ENCODE peak calls at places on chromosome 6, in seven cellular contexts. P is B cell, K is neural crest cell, H is type B pancreatic cell, E is neural progenitor cell, D is fibroblast of pulmonary artery, U is glutamatergic neuron. Y is an unnamed sample.

GRCh38 chr6:17932362-17932852 is 55.0 kb downstream of the KIF13A start:
- DNase-seq in P (no peak), K (no peak), H (no peak), E (no peak), D (peak; percentile 90), U (no peak), Y (no peak)

GRCh38 chr6:169489642-169490408 is 212.0 kb downstream of the WDR27 start:
- DNase-seq in P (no peak), K (no peak), H (no peak), E (peak; percentile 22), D (no peak), U (no peak), Y (no peak)

GRCh38 chr6:42404494-42404893 is 47.2 kb downstream of the TRERF1 start:
- DNase-seq in P (no peak), K (no peak), H (no peak), E (peak; percentile 40), D (peak; percentile 60), U (no peak), Y (no peak)

GRCh38 chr6:154404791-154405400 is 48.3 kb upstream of the IPCEF1 start:
- DNase-seq in P (no peak), K (no peak), H (no peak), E (no peak), D (peak; percentile 36), U (no peak), Y (no peak)

GRCh38 chr6:84588697-84589080 is 175.7 kb downstream of the TBX18 start:
- DNase-seq in P (no peak), K (no peak), H (no peak), E (no peak), D (no peak), U (no peak), Y (no peak)

GRCh38 chr6:16316741-16317251 is 78.4 kb downstream of the GMPR start:
- DNase-seq in P (no peak), K (no peak), H (no peak), E (peak; percentile 69), D (peak; percentile 48), U (peak; percentile 44), Y (peak; percentile 53)

GRCh38 chr6:123091091-123091895 is 95.3 kb downstream of the CLVS2 start:
- DNase-seq in P (no peak), K (no peak), H (no peak), E (no peak), D (peak; percentile 76), U (no peak), Y (no peak)

GRCh38 chr6:73180076-73180717 is 45.1 kb downstream of the KHDC1L start:
- DNase-seq in P (no peak), K (no peak), H (no peak), E (no peak), D (no peak), U (no peak), Y (no peak)

DNA sequence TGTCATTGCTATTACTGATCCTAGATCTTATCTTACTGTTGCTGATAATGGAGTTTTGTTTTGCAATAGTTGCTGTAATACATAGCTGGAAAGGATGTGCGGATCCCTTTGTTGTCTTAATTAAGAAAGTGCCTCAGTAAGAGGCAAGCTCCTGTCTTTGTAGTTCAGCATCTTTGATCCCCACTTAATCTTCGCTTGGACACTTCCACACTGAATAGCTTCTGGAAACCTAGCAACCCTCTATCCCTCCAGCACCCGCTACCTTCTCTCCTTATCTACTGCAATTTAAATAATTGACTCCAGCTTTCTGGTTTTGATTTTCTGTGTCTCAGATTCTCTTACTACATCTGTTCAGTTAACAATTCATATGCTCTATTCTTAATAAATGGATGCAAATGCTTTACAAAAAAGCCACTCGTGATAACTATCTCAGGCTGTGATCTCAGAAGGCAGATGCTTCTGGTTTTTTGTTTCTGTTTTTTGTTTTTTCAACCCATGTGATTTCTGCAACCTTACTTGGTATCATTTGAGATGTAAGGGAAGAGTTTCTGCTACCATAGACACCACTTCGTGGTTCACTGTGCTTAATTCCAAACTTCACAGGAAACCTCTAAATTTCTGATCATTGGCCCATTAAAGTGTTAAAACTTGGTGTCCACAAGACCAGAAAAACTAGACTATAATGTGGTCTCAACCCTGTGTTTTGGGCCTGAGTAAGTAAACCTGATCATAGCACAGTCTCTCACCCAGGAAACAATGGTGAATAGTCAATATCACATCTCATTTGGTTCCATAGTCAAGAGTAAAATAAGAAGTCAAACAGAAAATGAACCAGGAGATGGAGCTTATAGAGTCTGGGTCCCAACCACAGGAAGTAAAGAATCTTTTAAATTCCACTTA is 352.1 kb upstream of the SOX4 start:
- DNase-seq in P (no peak), K (no peak), H (no peak), E (peak; percentile 45), D (no peak), U (no peak), Y (no peak)
- TF ChIP-seq CTCF in P (no peak), K (no peak), H (no peak), E (no peak), D (no peak), U (no peak), Y (no peak)

GRCh38 chr6:129844118-129844891 is 16.8 kb downstream of the TMEM244 start:
- DNase-seq in P (no peak), K (no peak), H (no peak), E (peak; percentile 33), D (peak; percentile 54), U (no peak), Y (no peak)

GRCh38 chr6:129845696-129846095 is 15.4 kb downstream of the TMEM244 start:
- DNase-seq in P (no peak), K (no peak), H (no peak), E (no peak), D (no peak), U (no peak), Y (no peak)

GRCh38 chr6:129842881-129843409 is 18.2 kb downstream of the TMEM244 start:
- DNase-seq in P (no peak), K (no peak), H (no peak), E (no peak), D (no peak), U (no peak), Y (no peak)

GRCh38 chr6:129842137-129842536 is 19.0 kb downstream of the TMEM244 start:
- DNase-seq in P (no peak), K (no peak), H (no peak), E (no peak), D (no peak), U (no peak), Y (no peak)

DNA sequence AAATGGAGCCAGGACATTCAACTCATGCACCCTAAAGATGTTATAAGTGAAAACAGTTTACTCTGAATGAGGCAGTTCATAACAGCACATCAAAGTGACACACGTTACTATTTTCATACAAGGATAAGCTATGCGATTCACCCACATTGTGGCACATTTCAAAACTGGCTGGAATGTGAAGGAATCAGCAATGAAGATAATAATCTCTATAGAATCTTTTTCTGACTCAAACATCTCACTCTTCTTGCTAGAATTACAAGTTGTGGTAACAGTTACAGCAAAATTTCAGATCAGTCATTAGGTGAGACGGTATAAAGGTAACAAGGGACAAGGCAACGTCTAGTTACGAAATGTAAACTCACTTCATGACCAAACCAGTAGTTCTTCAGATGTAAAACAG is 17.5 kb downstream of the TMEM244 start:
- DNase-seq in P (no peak), K (no peak), H (no peak), E (no peak), D (no peak), U (no peak), Y (no peak)
- TF ChIP-seq CTCF in P (no peak), K (no peak), H (no peak), E (no peak), D (no peak), U (no peak), Y (no peak)

GRCh38 chr6:110395221-110395620 is 20.2 kb downstream of the DDO start:
- DNase-seq in P (no peak), K (no peak), H (no peak), E (no peak), D (no peak), U (no peak), Y (no peak)

GRCh38 chr6:110401585-110402176 is 13.7 kb downstream of the DDO start:
- DNase-seq in P (no peak), K (no peak), H (no peak), E (no peak), D (no peak), U (no peak), Y (no peak)

GRCh38 chr6:110398778-110399177 is 16.6 kb downstream of the DDO start:
- DNase-seq in P (no peak), K (no peak), H (no peak), E (no peak), D (peak; percentile 21), U (no peak), Y (no peak)

GRCh38 chr6:110400208-110400607 is 15.2 kb downstream of the DDO start:
- DNase-seq in P (no peak), K (no peak), H (no peak), E (no peak), D (no peak), U (no peak), Y (no peak)

DNA sequence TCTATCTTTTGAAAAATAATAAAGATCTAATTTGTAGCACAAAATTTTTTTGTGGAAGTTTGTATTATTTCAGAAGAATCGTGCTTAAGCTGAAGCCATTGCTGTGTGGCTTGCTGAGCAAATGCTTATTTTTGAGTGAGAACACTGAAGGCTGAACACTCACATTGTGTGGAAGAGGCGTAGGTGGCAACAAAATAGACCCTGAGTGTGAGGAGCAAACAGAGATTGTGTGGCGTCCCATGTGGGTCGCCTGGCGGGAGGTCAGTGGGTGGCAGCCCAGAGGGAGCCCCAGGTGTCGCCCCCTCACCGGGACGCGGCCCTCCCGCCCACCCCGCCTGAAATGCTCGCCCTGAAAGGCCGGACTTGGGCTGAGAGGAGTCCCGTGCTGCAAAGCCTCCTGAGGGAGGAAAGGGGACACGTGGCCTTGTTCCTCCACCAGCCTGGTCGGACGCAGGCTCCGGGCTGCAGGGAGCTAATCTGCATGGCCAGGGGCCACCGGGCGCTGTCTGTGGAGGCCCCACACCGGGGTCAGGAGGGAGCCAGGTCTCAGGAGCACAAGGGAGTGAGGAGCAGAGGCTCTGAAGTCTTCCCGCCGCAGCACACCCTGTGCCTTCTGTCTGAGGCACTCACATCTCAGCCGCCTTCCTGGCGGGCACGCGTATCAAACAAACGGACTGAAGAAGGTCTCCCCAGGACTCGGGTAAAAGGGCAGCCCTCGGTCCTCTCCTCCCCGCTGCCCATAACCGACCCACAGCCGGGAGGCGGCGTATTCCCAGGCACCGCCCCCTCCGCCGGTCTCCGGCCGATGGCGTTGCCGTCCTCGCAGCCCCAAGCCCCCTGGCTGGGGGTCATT is 15.9 kb downstream of the DDO start:
- DNase-seq in P (no peak), K (no peak), H (no peak), E (no peak), D (no peak), U (no peak), Y (no peak)
- TF ChIP-seq CTCF in P (no peak), K (no peak), H (no peak), E (no peak), D (no peak), U (no peak), Y (no peak)

DNA sequence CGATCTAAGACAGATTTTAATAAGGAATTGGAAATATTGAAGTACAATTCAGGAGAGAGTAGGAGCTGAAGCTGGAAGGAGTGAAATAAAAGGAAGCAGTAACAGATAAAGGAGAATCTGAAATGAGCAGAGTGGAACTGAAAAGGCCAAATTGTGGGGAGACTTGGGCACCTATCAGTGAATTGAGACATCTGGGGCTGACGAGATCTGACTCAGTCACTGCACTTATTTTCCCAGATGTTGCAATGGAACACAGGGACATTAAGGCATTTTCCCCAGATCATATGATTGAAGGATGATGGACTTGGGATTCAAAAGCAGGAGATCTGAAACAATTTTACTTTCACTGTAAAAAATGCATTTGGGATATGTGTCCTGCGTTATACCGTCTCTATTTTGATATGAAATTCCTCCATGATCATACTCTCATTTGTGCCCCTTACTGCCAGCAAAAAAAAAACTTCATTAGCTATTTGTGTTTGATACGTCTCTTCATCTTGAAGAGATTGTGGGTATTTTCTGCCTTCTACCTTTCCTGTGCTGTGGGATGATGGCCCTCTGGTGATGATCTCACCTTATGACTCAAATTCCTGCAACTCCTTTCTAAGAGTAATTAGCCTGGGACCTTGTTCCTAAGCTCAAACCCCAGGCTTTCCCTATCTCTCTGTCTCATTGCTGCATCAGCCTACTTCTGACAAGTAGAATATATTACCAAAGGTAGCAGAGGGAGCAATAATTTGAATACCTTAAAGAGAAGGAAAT is 278.5 kb upstream of the MAN1A1 start:
- DNase-seq in P (no peak), K (no peak), H (no peak), E (no peak), D (peak; percentile 31), U (no peak), Y (no peak)
- TF ChIP-seq CTCF in P (no peak), K (no peak), H (no peak), E (no peak), D (no peak), U (no peak), Y (no peak)

Y was measured in GM10248.